ENCODE peak calls at places on chromosomes 1 and 21, in five cellular contexts. T, E, M, C and N are unnamed samples.

GRCh38 chr21:45874716-45875415 is 106.7 kb upstream of the COL6A1 start:
- DNase-seq in E (peak), C (no peak), M (peak), T (no peak), N (no peak)

GRCh38 chr1:20390589-20391331 is 95.2 kb downstream of the CAMK2N1 start:
- DNase-seq in M (no peak), C (no peak), E (no peak), T (no peak), N (no peak)

GRCh38 chr1:35706846-35707245 is 11.8 kb downstream of the C1orf216 start:
- DNase-seq in T (no peak), C (no peak), E (no peak), M (no peak), N (no peak)

GRCh38 chr1:44664730-44665370 is 9.4 kb downstream of the TMEM53 start:
- DNase-seq in E (no peak), M (no peak), C (no peak), T (no peak), N (no peak)

GRCh38 chr1:206923009-206923960 is 1.5 kb upstream of the FCMR start:
- DNase-seq in C (peak), E (no peak), T (no peak), M (no peak), N (no peak)

GRCh38 chr1:94237291-94238226 is at the start of gene ARHGAP29:
- DNase-seq in E (peak), M (peak), T (peak), C (no peak), N (peak)

GRCh38 chr1:32806910-32807523 is 10.1 kb downstream of the YARS1 start:
- DNase-seq in M (no peak), E (peak), C (no peak), T (no peak), N (no peak)

GRCh38 chr1:43835141-43836021 is 98.2 kb upstream of the ARTN start:
- DNase-seq in C (no peak), E (peak), M (no peak), T (peak), N (peak)

GRCh38 chr1:54854376-54855020 is 32.5 kb downstream of the DHCR24 start:
- DNase-seq in E (no peak), M (no peak), C (no peak), T (no peak), N (no peak)

GRCh38 chr1:175036476-175036875 is 13.3 kb upstream of the MRPS14 start:
- DNase-seq in T (no peak), M (no peak), E (no peak), C (no peak), N (no peak)

GRCh38 chr1:90925928-90926869 is 95.6 kb downstream of the ZNF644 start:
- DNase-seq in T (no peak), C (no peak), M (peak), E (no peak), N (peak)

GRCh38 chr1:27789511-27790154 is 16.6 kb downstream of the STX12 start:
- DNase-seq in T (no peak), M (no peak), E (no peak), C (no peak), N (peak)

GRCh38 chr1:5926686-5927435 is 65.4 kb downstream of the NPHP4 start:
- DNase-seq in C (no peak), T (no peak), M (no peak), E (no peak), N (no peak)

GRCh38 chr1:152197361-152197941 is 26.5 kb downstream of the HRNR start:
- DNase-seq in T (no peak), M (no peak), E (no peak), C (no peak), N (no peak)

GRCh38 chr1:181255270-181255929 is 166.9 kb downstream of the IER5 start:
- DNase-seq in E (no peak), T (no peak), C (no peak), M (no peak), N (no peak)

GRCh38 chr1:192442736-192443135 is 125.9 kb downstream of the RGS21 start:
- DNase-seq in T (no peak), E (no peak), M (no peak), C (no peak), N (no peak)

GRCh38 chr1:238777551-238777950 is 608.8 kb upstream of the CHRM3 start:
- DNase-seq in T (no peak), M (no peak), E (no peak), C (no peak), N (no peak)

GRCh38 chr1:78587213-78587612 is 33.0 kb upstream of the IFI44L start:
- DNase-seq in C (no peak), E (no peak), M (no peak), T (no peak), N (no peak)

GRCh38 chr1:43265431-43265830 is 4.4 kb upstream of the TMEM125 start:
- DNase-seq in T (no peak), E (no peak), C (no peak), M (no peak), N (no peak)

GRCh38 chr1:109266965-109267364 is 16.0 kb downstream of the PSRC1 start:
- DNase-seq in E (no peak), M (no peak), T (no peak), C (no peak), N (no peak)

GRCh38 chr1:215665212-215665611 is 98.1 kb downstream of the KCTD3 start:
- DNase-seq in C (no peak), T (no peak), E (no peak), M (no peak), N (no peak)

GRCh38 chr1:214719207-214719606 is 116.2 kb downstream of the CENPF start:
- DNase-seq in E (peak), T (no peak), C (no peak), M (no peak), N (no peak)

GRCh38 chr1:145858238-145858936 is 494 bp downstream of the PIAS3 start:
- DNase-seq in E (peak), C (no peak), M (no peak), T (peak), N (peak)

GRCh38 chr1:230426246-230427101 is at the start of gene PGBD5:
- DNase-seq in M (peak), T (peak), E (peak), C (no peak), N (peak)

DNA sequence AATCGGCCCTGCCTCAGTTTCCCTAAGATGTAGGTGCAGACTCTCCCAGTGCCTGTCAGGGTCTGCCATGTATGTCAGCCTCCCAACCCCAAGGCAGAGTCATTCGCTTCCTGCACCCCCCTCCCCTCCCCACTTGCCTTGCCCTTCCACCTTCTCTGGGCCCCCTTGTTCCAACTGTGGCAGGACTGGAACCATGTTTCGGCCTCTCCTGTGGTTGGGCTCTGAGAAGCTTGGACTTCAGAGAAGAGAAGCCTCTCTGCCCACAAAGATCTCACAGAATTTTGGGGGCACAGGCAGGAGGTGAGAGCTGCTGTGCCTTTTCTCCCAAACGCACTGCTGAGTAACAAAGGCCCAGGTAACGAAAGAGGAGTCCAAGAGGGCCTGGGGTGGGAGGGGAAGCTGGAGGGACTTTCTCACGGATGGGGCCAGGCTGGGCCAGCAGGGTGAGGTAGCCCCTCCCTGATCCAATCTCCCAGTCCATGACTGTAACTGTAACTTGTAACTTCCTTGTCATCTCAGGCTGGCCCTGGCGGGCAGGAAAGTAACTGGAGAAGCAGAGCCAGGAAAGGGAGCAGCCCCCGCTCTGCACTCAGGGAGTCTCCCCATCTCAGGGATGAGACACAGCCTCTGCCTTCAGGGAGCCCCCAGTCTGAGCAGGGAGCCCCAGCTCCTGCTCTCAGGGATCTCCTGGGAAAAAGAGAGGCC is 11.4 kb downstream of the CRABP2 start:
- DNase-seq in M (no peak), T (peak), E (no peak), C (no peak), N (no peak)
- TF ChIP-seq GABPA in M (no peak), T (peak), E (no peak), C (no peak), N (no peak)

DNA sequence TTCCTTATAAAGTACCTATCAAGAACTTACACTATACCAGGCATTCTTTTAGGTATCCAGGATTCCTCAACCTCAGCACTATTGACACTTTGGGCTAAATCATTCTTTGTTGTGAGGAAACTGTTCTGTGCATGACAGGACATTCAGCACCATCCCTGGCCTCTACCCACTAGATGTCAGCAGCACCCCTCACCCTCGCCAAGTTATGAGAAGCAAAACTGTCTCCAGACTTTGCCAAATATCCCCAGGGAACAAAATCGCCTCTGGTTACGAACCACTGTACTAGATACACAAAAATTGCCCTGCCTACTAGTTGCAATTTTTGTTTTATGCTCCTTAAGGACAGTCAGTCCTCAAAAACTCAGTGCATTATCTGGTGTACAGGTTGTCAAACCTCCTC is 35.7 kb downstream of the PALMD start:
- DNase-seq in M (no peak), C (no peak), E (no peak), T (no peak), N (no peak)
- TF ChIP-seq REST in M (no peak), C (no peak), E (no peak), T (no peak), N (no peak)

GRCh38 chr1:160521554-160521953 is 1.5 kb downstream of the SLAMF6 start:
- DNase-seq in M (no peak), E (no peak), C (no peak), T (no peak), N (no peak)

GRCh38 chr1:160522136-160522535 is 919 bp downstream of the SLAMF6 start:
- DNase-seq in C (no peak), T (no peak), M (no peak), E (no peak), N (no peak)

GRCh38 chr1:160520999-160521398 is 2.1 kb downstream of the SLAMF6 start:
- DNase-seq in C (no peak), T (no peak), E (no peak), M (no peak), N (no peak)

GRCh38 chr1:160520582-160520981 is 2.5 kb downstream of the SLAMF6 start:
- DNase-seq in T (no peak), C (no peak), M (no peak), E (no peak), N (no peak)

GRCh38 chr1:160522622-160523345 is at the start of gene SLAMF6:
- DNase-seq in E (no peak), M (no peak), T (peak), C (peak), N (peak)
- TF ChIP-seq GABPA in E (no peak), M (no peak), T (no peak), C (no peak), N (no peak)

DNA sequence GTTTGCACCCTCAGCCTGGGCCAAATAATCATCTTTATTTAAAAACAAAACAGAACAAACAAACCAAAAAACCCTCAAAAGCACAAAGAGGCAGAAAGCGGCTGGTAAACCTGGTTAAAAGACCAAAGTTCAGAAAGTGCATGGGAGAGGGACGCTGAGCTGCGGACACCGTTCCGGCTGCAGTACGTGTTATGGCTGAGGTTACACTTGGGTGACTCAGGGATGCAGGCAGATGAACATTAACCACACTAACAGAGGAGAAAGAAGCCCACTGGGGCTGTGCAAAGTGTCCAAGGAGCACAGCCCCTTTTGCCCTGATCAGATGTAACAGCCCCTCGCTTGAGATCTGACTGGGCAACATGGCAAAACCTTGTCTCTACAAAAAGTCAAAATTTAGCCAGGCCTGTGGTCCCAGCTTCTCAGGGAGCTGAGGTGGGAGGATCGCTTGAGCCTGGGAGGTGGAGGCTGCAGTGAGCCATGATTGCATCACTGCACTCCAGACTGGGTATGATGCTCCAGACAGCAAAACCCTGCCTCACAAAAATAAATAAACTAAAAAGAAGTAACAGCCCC is 28.3 kb downstream of the GPR157 start:
- DNase-seq in E (no peak), M (peak), T (no peak), C (no peak), N (no peak)
- TF ChIP-seq REST in E (no peak), M (no peak), T (no peak), C (no peak), N (no peak)

DNA sequence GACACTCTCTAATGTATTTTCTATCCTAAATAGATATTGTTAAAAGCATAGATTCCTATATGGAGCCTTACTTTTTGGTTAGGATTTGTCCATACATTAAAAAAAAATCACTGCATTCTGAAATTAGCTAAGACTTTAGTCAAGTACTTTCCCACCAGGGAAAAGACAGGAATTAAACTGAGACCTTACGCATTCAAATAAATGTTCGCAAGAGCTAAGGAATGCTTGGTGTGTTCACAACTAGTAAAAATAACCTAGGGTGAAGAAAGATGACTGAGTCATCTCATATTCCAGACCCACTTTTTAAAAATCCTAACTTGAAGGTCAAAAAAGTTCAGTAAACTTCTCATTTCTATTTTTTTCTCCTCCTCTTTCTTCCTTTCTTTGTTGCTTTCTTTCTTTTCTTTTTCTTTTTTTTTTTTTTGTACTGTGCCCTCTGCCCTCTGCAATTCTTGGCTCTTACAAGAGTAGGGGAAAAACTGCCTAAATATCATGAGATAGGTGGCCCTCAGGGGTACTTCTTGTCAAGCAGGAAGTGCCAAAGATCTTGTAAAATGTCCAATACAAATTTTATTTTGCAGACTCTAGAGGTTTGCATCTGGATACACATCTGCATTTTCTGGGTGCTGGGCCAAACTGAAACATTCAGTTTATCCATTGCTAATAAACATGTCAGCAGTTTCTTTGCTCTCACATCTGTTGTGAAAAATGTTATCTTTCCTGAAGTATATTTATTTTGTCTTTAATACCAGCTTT is 121.4 kb upstream of the GORAB start:
- DNase-seq in E (no peak), C (no peak), T (no peak), M (no peak), N (no peak)
- TF ChIP-seq GABPA in E (no peak), C (no peak), T (no peak), M (no peak), N (no peak)

GRCh38 chr1:245923215-245923614 is 583.9 kb downstream of the SMYD3 start:
- DNase-seq in E (no peak), M (peak), C (no peak), T (peak), N (no peak)
- TF ChIP-seq REST in E (no peak), M (no peak), C (no peak), T (no peak), N (no peak)

DNA sequence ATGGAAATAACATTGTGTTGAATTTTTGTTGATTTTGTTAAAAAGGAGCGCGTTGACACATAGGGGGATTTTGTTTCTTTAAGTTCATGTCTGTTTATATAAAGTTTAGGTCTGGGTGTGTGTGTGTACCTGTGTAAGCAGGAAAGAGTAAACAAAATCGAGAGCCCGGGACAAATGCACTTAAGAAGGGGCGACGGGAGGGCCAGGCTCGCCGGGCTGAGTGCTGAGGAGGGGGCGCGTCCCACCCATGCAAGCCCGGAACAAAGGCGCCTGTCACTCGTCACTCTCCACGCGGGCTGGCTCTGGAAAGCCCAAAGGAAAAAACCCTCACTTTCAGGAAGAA is 28.8 kb upstream of the TRIM17 start:
- DNase-seq in C (no peak), E (no peak), T (no peak), M (no peak), N (no peak)
- TF ChIP-seq GABPA in C (no peak), E (no peak), T (no peak), M (no peak), N (no peak)

GRCh38 chr1:89910780-89911179 is 84.1 kb upstream of the ZNF326 start:
- DNase-seq in M (no peak), C (no peak), T (no peak), E (no peak), N (no peak)

GRCh38 chr1:89907669-89908293 is 86.9 kb downstream of the LRRC8D start:
- DNase-seq in T (no peak), M (no peak), C (no peak), E (no peak), N (no peak)

GRCh38 chr1:89910268-89910667 is 84.6 kb upstream of the ZNF326 start:
- DNase-seq in T (no peak), C (no peak), M (no peak), E (no peak), N (no peak)

GRCh38 chr1:89908294-89908992 is 86.5 kb upstream of the ZNF326 start:
- DNase-seq in C (no peak), T (no peak), E (no peak), M (no peak), N (no peak)

DNA sequence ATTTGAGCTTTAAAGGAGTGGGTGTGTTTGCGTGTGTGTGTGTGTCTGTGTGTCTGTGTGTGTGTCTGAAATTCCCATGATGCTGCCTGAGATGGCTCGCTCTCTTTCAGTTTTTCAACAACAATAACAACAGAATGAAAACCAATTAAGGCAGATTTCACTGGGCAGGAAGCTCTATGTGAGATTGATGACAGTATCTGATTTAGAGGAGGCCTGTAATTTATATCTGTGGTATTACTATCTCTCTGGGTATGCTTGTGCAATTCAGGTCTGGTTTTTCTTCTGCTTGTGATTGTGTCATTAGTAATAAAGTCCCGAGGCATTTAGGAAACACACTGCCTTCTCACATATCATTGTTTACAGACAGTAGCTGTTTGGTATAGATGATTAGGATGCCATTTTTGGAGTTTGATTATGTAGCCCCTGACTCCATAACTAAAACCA is 85.9 kb upstream of the ZNF326 start:
- DNase-seq in T (no peak), C (no peak), M (no peak), E (peak), N (peak)
- TF ChIP-seq REST in T (no peak), C (no peak), M (no peak), E (no peak), N (no peak)